ENCODE peak calls at places on chromosomes 13 and 19, in seven cellular contexts. A is HFF-Myc, V is A172, T is nephron progenitor cell, B is activated T-cell treated with anti-CD3 and anti-CD28 coated beads for 1 hour, U is NCI-H1092, Q is trophoblast cell. I is an unnamed sample.

GRCh38 chr19:51158474-51159129 is 16.5 kb downstream of the SIGLEC7 start:
- DNase-seq in A (peak; percentile 2), V (peak; percentile 26), T (peak; percentile 72), B (peak; percentile 74), U (no peak), Q (peak; percentile 39), I (peak; percentile 57)

GRCh38 chr19:32674153-32674958 is 624 bp downstream of the ANKRD27 start:
- DNase-seq in A (no peak), V (no peak), T (peak; percentile 46), B (no peak), U (no peak), Q (no peak), I (peak; percentile 56)

GRCh38 chr13:103908274-103908673 is 842.1 kb upstream of the SLC10A2 start:
- DNase-seq in A (no peak), V (no peak), T (no peak), B (no peak), U (no peak), Q (no peak), I (no peak)

GRCh38 chr19:1131718-1132552 is 28.1 kb downstream of the GPX4 start:
- DNase-seq in A (no peak), V (peak; percentile 83), T (peak; percentile 73), B (peak; percentile 79), U (no peak), Q (peak; percentile 92), I (peak; percentile 93)

GRCh38 chr19:40933025-40933424 is 51.0 kb upstream of the CYP2A7 start:
- DNase-seq in A (no peak), V (peak; percentile 40), T (no peak), B (no peak), U (no peak), Q (peak; percentile 94), I (peak; percentile 68)

GRCh38 chr19:45474941-45475516 is 7.2 kb downstream of the FOSB start:
- DNase-seq in A (no peak), V (no peak), T (no peak), B (peak; percentile 25), U (no peak), Q (peak; percentile 92), I (no peak)

GRCh38 chr13:51251480-51251879 is 29.3 kb downstream of the FAM124A start:
- DNase-seq in A (no peak), V (no peak), T (no peak), B (no peak), U (no peak), Q (no peak), I (no peak)

GRCh38 chr13:27270594-27271520 is at the start of gene RASL11A:
- DNase-seq in A (no peak), V (peak; percentile 59), T (peak; percentile 85), B (peak; percentile 70), U (peak; percentile 67), Q (peak; percentile 84), I (peak; percentile 94)

GRCh38 chr19:14102756-14103155 is 12.2 kb upstream of the SAMD1 start:
- DNase-seq in A (no peak), V (no peak), T (no peak), B (no peak), U (no peak), Q (no peak), I (no peak)

GRCh38 chr13:29993716-29994488 is 143.5 kb upstream of the UBL3 start:
- DNase-seq in A (no peak), V (peak; percentile 48), T (no peak), B (no peak), U (no peak), Q (peak; percentile 67), I (no peak)

GRCh38 chr19:35347171-35347929 is at the start of gene FFAR1:
- DNase-seq in A (no peak), V (no peak), T (no peak), B (no peak), U (no peak), Q (peak; percentile 41), I (no peak)

GRCh38 chr19:29268103-29268502 is 55.2 kb upstream of the UQCRFS1 start:
- DNase-seq in A (no peak), V (no peak), T (no peak), B (no peak), U (no peak), Q (no peak), I (no peak)

GRCh38 chr13:98581971-98582702 is 5.2 kb upstream of the STK24 start:
- DNase-seq in A (no peak), V (peak; percentile 38), T (no peak), B (no peak), U (peak; percentile 38), Q (peak; percentile 69), I (no peak)

GRCh38 chr19:56341948-56342347 is 27.3 kb upstream of the ZSCAN5A start:
- DNase-seq in A (no peak), V (no peak), T (no peak), B (no peak), U (no peak), Q (no peak), I (no peak)

GRCh38 chr13:112779856-112780604 is 90.2 kb downstream of the ATP11A start:
- DNase-seq in A (no peak), V (no peak), T (no peak), B (no peak), U (no peak), Q (peak; percentile 64), I (no peak)

GRCh38 chr13:48873598-48873997 is 102.1 kb upstream of the FNDC3A start:
- DNase-seq in A (no peak), V (no peak), T (no peak), B (no peak), U (no peak), Q (peak; percentile 84), I (peak; percentile 90)

GRCh38 chr19:5243878-5244277 is 96.7 kb downstream of the PTPRS start:
- DNase-seq in A (no peak), V (no peak), T (no peak), B (no peak), U (no peak), Q (no peak), I (no peak)

GRCh38 chr19:958967-959685 is 25.0 kb upstream of the WDR18 start:
- DNase-seq in A (no peak), V (peak; percentile 71), T (no peak), B (no peak), U (no peak), Q (peak; percentile 81), I (peak; percentile 77)

GRCh38 chr19:57088125-57088524 is 31.7 kb upstream of the USP29 start:
- DNase-seq in A (no peak), V (no peak), T (no peak), B (no peak), U (no peak), Q (no peak), I (no peak)

GRCh38 chr19:1858412-1859081 is 4.8 kb downstream of the KLF16 start:
- DNase-seq in A (no peak), V (no peak), T (no peak), B (no peak), U (no peak), Q (no peak), I (no peak)

I was measured in islet precursor cell.